ENCODE peak calls at places on chromosomes 6 and 20, in six cellular contexts. V, I, G, C, S and E are unnamed samples.

GRCh38 chr20:47360489-47361267 is 4.2 kb upstream of the ZMYND8 start:
- DNase-seq in I (peak), V (peak), G (peak), C (peak), S (peak), E (peak)

GRCh38 chr6:2351807-2352431 is 106.5 kb upstream of the GMDS start:
- DNase-seq in I (no peak), S (no peak), V (no peak), C (no peak), G (no peak), E (no peak)

GRCh38 chr20:16580127-16580526 is 6.9 kb upstream of the KIF16B start:
- DNase-seq in I (no peak), V (no peak), C (no peak), G (no peak), S (no peak), E (peak)

GRCh38 chr20:15814360-15814759 is 758.9 kb downstream of the KIF16B start:
- DNase-seq in S (no peak), I (no peak), C (no peak), G (no peak), V (no peak), E (no peak)

GRCh38 chr6:111710911-111711310 is 105.2 kb upstream of the TRAF3IP2 start:
- DNase-seq in V (no peak), I (no peak), G (no peak), S (no peak), C (no peak), E (no peak)

GRCh38 chr6:25535302-25536225 is 116.5 kb upstream of the SCGN start:
- DNase-seq in V (no peak), S (no peak), C (no peak), G (no peak), I (no peak), E (no peak)

GRCh38 chr6:30891816-30892553 is 7.7 kb downstream of the DDR1 start:
- DNase-seq in S (no peak), V (no peak), G (no peak), C (no peak), I (no peak), E (no peak)

GRCh38 chr20:62382306-62383198 is 4.4 kb upstream of the RPS21 start:
- DNase-seq in S (peak), C (peak), V (peak), G (peak), I (peak), E (peak)

GRCh38 chr6:82954351-82954750 is 111.3 kb downstream of the UBE3D start:
- DNase-seq in V (no peak), I (no peak), S (no peak), C (no peak), G (no peak), E (no peak)

GRCh38 chr6:153150767-153151440 is 19.8 kb upstream of the RGS17 start:
- DNase-seq in C (no peak), G (no peak), I (no peak), S (no peak), V (no peak), E (no peak)

GRCh38 chr6:127397729-127398609 is 54.6 kb upstream of the ECHDC1 start:
- DNase-seq in V (no peak), G (no peak), I (no peak), S (no peak), C (no peak), E (no peak)

GRCh38 chr6:24148154-24148570 is 22.1 kb downstream of the NRSN1 start:
- DNase-seq in I (no peak), G (no peak), V (no peak), S (no peak), C (no peak), E (no peak)

GRCh38 chr20:1177680-1178079 is 7.1 kb downstream of the TMEM74B start:
- DNase-seq in C (no peak), V (no peak), G (no peak), S (no peak), I (no peak), E (no peak)

GRCh38 chr20:20173269-20173668 is 120.9 kb downstream of the CFAP61 start:
- DNase-seq in G (no peak), C (no peak), S (no peak), I (no peak), V (no peak), E (no peak)

GRCh38 chr6:148231572-148231971 is 111.1 kb upstream of the SASH1 start:
- DNase-seq in I (no peak), S (no peak), G (no peak), C (no peak), V (no peak), E (no peak)

GRCh38 chr20:36434383-36434782 is 106.9 kb upstream of the MYL9 start:
- DNase-seq in V (no peak), G (no peak), I (no peak), C (no peak), S (no peak), E (no peak)

GRCh38 chr6:66731310-66731709 is 1024.3 kb upstream of the EYS start:
- DNase-seq in G (no peak), C (no peak), V (no peak), I (no peak), S (no peak), E (no peak)

GRCh38 chr6:155158044-155158843 is 105.6 kb upstream of the CLDN20 start:
- DNase-seq in S (no peak), C (no peak), V (no peak), I (no peak), G (no peak), E (no peak)

GRCh38 chr20:43955244-43956191 is 40.9 kb downstream of the TOX2 start:
- DNase-seq in I (no peak), C (no peak), S (no peak), V (no peak), G (no peak), E (no peak)

GRCh38 chr20:37256286-37256685 is 5.3 kb downstream of the GHRH start:
- DNase-seq in V (no peak), I (no peak), S (no peak), G (no peak), C (no peak), E (no peak)

GRCh38 chr6:148999921-149000589 is 253.2 kb downstream of the UST start:
- DNase-seq in G (no peak), C (peak), V (peak), I (peak), S (peak), E (peak)

GRCh38 chr20:22801528-22801927 is 217.2 kb upstream of the FOXA2 start:
- DNase-seq in S (no peak), V (no peak), G (no peak), C (no peak), I (no peak), E (no peak)

GRCh38 chr6:141169419-141169818 is 963.3 kb upstream of the GJE1 start:
- DNase-seq in S (no peak), G (no peak), C (no peak), V (no peak), I (no peak), E (no peak)

GRCh38 chr6:163965426-163966348 is 551.2 kb downstream of the QKI start:
- DNase-seq in G (no peak), I (no peak), S (no peak), V (no peak), C (peak), E (peak)
- TF ChIP-seq POLR2A in G (no peak), I (no peak), S (no peak), V (no peak), C (no peak), E (no peak)

GRCh38 chr6:47437592-47437991 is 40.0 kb upstream of the CD2AP start:
- DNase-seq in I (no peak), C (no peak), S (no peak), V (no peak), G (no peak), E (no peak)
- H3K4me3 ChIP-seq in I (no peak), C (no peak), S (no peak), V (no peak), G (no peak), E (no peak)

GRCh38 chr6:98885330-98885729 is 51.0 kb downstream of the POU3F2 start:
- DNase-seq in I (no peak), S (no peak), V (no peak), G (no peak), C (no peak), E (no peak)
- H3K27ac ChIP-seq in I (no peak), S (no peak), V (no peak), G (no peak), C (no peak), E (no peak)

DNA sequence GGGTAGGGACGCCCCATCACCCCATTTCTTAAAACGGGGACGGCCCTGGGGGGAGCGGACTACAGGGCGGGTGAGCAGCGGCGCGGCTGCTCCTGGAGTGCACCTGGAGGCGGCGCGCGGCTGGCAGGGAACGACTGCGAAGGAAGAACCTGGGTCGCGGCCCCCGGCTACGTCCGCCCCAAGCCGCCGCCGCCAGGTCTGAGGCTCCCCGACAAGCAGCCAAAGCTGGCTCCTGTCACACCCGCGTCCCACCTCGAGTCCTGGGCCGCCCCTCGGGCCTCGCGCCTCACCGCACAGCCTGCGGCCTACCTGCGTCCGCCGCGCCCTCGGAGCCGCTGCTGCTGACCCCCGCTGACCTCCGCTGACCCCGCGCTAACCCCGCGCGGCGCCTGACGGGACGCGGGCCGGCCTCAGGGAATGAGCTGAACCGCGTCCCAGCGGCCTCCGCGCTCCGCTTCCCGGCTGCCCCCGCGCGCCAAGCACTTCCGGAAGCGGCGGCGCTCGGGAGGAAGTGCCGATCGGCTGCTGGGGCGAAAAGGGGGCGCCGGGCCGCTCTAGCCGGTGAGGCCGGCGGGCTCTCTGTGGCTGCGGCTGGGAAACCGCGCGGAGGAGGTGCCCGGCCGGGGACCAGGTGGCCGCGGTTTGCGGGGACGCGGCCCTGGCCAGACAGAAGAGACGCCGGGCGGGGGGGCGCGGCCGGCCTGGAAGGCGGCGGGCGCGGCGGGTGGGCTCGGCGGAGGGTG is at the start of the genes ARFRP1 and ZGPAT:
- DNase-seq in S (peak), G (no peak), V (peak), I (peak), C (peak), E (peak)
- TF ChIP-seq POLR2A in S (peak), G (peak), V (peak), I (peak), C (peak), E (peak)

DNA sequence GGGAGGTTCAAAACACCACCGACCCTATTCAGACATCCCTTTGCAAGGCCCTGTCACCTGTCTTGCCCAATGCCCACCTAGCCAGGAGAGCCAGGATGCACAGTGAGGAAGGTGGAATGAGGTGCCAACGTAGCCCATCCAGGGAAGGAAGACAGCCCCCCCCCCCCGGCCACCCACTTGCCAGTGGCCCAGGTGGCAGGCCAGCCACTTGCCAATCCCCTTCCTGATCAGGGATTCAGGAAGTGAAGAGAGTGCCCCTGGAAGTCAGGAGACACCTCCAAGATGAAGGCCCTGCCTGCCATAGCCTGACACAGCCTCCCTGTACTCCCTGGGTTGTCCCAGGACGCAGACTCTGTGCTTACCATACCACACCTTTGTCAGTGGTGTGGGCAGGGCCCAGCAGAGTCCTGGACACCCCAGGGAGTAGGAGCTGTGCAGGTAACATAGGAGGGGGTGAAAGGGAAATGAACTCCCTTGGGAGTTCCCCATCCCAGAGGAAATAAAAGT is 54.7 kb downstream of the MRPL14 start:
- DNase-seq in S (no peak), G (no peak), V (no peak), C (no peak), I (peak), E (no peak)
- H3K4me3 ChIP-seq in S (no peak), G (peak), V (no peak), C (peak), I (no peak), E (peak)